ENCODE peak calls at places on chromosome 11, in four cellular contexts. A is GM23248, C is ovary, L is PC-9. R is an unnamed sample. For H3K27me3 and H3K4me1, the result is how much of the 10 kb centered on the place peaks cover.

GRCh38 chr11:93895106-93895862 is 44.9 kb upstream of the VSTM5 start:
- DNase-seq in L (peak), A (peak), C (no peak), R (peak)

GRCh38 chr11:126573325-126574076 is 218.0 kb downstream of the ST3GAL4 start:
- DNase-seq in A (no peak), L (no peak), C (no peak), R (no peak)

GRCh38 chr11:75508051-75508561 is 17.6 kb downstream of the GDPD5 start:
- DNase-seq in C (no peak), L (no peak), A (no peak), R (no peak)

GRCh38 chr11:86360775-86361395 is 13.8 kb upstream of the CCDC81 start:
- DNase-seq in L (no peak), C (no peak), A (peak), R (no peak)

GRCh38 chr11:44793350-44794090 is 66.8 kb downstream of the TSPAN18 start:
- DNase-seq in A (no peak), C (no peak), L (no peak), R (peak)

GRCh38 chr11:7278314-7278917 is 26.7 kb downstream of the SYT9 start:
- DNase-seq in C (no peak), L (no peak), A (peak), R (peak)

GRCh38 chr11:773830-774229 is 3.5 kb downstream of the GATD1 start:
- DNase-seq in L (no peak), C (no peak), A (no peak), R (no peak)

GRCh38 chr11:96313163-96313562 is 29.8 kb downstream of the MAML2 start:
- DNase-seq in C (no peak), L (no peak), A (no peak), R (peak)

GRCh38 chr11:47572715-47573255 is 6.0 kb downstream of the KBTBD4 start:
- DNase-seq in C (peak), L (no peak), A (peak), R (no peak)

GRCh38 chr11:65479184-65480145 is 19.4 kb upstream of the MALAT1 start:
- DNase-seq in C (peak), L (no peak), A (peak), R (peak)

GRCh38 chr11:70206226-70206785 is 3.2 kb downstream of the FADD start:
- DNase-seq in C (no peak), A (no peak), L (no peak), R (no peak)

GRCh38 chr11:19565639-19566038 is 147.0 kb upstream of the NAV2 start:
- DNase-seq in L (no peak), C (no peak), A (no peak), R (no peak)

GRCh38 chr11:79616392-79616831 is 175.6 kb upstream of the TENM4 start:
- DNase-seq in A (no peak), L (no peak), C (no peak), R (no peak)

GRCh38 chr11:74403607-74404006 is 5.4 kb upstream of the PGM2L1 start:
- DNase-seq in L (no peak), C (no peak), A (no peak), R (no peak)

GRCh38 chr11:44861829-44862545 is 88.7 kb downstream of the TP53I11 start:
- DNase-seq in A (peak), L (peak), C (peak), R (peak)

GRCh38 chr11:71384561-71384960 is 63.6 kb downstream of the DHCR7 start:
- DNase-seq in L (no peak), C (no peak), A (no peak), R (no peak)

GRCh38 chr11:14095882-14096281 is 133.4 kb downstream of the SPON1 start:
- DNase-seq in C (no peak), A (peak), L (peak), R (no peak)

GRCh38 chr11:94766656-94767291 is 1.4 kb upstream of the AMOTL1 start:
- DNase-seq in L (peak), C (no peak), A (peak), R (no peak)

GRCh38 chr11:2898366-2899079 is 12.9 kb upstream of the CDKN1C start:
- DNase-seq in C (no peak), L (no peak), A (peak), R (peak)

GRCh38 chr11:19959697-19960096 is 200.6 kb downstream of the DBX1 start:
- DNase-seq in A (no peak), L (no peak), C (no peak), R (no peak)

GRCh38 chr11:68329993-68330699 is 17.8 kb downstream of the LRP5 start:
- DNase-seq in A (peak), L (no peak), C (peak), R (no peak)

GRCh38 chr11:1772270-1773130 is 8.8 kb upstream of the CTSD start:
- DNase-seq in L (peak), C (peak), A (peak), R (peak)

GRCh38 chr11:73189315-73189714 is 28.8 kb upstream of the P2RY2 start:
- DNase-seq in A (no peak), L (no peak), C (peak), R (no peak)

GRCh38 chr11:62353841-62354240 is 16.6 kb downstream of the ASRGL1 start:
- DNase-seq in A (no peak), L (peak), C (no peak), R (no peak)

GRCh38 chr11:65553301-65554001 is 4.7 kb downstream of the LTBP3 start:
- DNase-seq in C (no peak), A (no peak), L (peak), R (no peak)

GRCh38 chr11:2940166-2940929 is 11.1 kb upstream of the PHLDA2 start:
- DNase-seq in A (peak), C (no peak), L (peak), R (peak)

GRCh38 chr11:47399860-47400812 is 8.3 kb upstream of the SLC39A13 start:
- DNase-seq in A (no peak), C (peak), L (no peak), R (peak)

GRCh38 chr11:115226556-115226955 is 277.7 kb downstream of the CADM1 start:
- DNase-seq in A (peak), L (no peak), C (no peak), R (peak)

GRCh38 chr11:95835768-95836488 is 45.6 kb downstream of the CEP57 start:
- DNase-seq in L (peak), C (peak), A (peak), R (peak)

GRCh38 chr11:93116641-93117577 is 80.9 kb downstream of the SLC36A4 start:
- DNase-seq in L (peak), A (no peak), C (no peak), R (no peak)

GRCh38 chr11:17382046-17382728 is 6.3 kb downstream of the KCNJ11 start:
- DNase-seq in L (no peak), A (peak), C (no peak), R (no peak)

GRCh38 chr11:111186308-111186967 is 59.1 kb upstream of the POU2AF2 start:
- DNase-seq in A (no peak), L (no peak), C (no peak), R (no peak)

GRCh38 chr11:19814421-19814820 is 101.8 kb downstream of the NAV2 start:
- DNase-seq in C (no peak), L (no peak), A (no peak), R (no peak)

GRCh38 chr11:64923944-64924909 is at the start of gene PPP2R5B:
- DNase-seq in L (peak), C (peak), A (peak), R (peak)

GRCh38 chr11:129225190-129225589 is 33.1 kb upstream of the ARHGAP32 start:
- DNase-seq in L (no peak), C (no peak), A (peak), R (no peak)

GRCh38 chr11:82007536-82007935 is 726.1 kb downstream of the FAM181B start:
- DNase-seq in A (no peak), L (no peak), C (no peak), R (no peak)

GRCh38 chr11:82003671-82004148 is 730.0 kb downstream of the FAM181B start:
- DNase-seq in C (no peak), A (peak), L (no peak), R (no peak)

GRCh38 chr11:82004537-82005213 is 729.0 kb downstream of the FAM181B start:
- DNase-seq in L (no peak), C (no peak), A (peak), R (no peak)

GRCh38 chr11:82003024-82003423 is 730.6 kb downstream of the FAM181B start:
- DNase-seq in A (no peak), C (no peak), L (no peak), R (no peak)
- H3K27me3 ChIP-seq in A (under half), C (under half), L (under half), R (under half)

DNA sequence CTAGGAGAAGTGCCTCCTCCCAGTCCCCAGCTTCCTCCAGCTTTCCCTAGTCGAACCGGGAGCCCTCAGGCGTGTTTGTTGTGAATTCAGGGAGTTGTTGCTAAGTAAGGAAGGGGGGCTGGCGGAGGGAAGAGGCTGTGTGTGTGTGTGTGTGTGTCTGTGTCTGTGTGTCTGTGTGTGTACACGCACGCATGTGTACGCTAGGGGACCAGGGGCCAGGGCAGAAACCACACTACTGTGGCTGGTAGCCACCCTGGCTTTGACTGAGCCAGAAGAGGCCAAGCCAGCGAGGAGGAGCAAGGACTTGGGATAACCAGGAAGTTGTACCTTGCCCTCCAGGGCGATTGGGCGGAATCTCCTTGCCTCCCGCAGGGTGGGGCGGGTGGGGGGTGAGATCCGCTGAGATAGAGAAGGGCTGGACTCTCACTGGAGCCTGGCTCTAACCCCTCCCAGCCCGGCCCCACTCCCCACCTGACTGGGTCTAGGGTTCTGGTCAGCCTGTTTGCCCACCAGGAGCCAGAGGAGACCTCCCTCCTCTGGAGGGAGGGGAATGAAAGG is 7.5 kb downstream of the BCL9L start:
- DNase-seq in A (peak), L (peak), C (peak), R (peak)
- H3K4me1 ChIP-seq in A (half or more), L (half or more), C (half or more), R (half or more)

GRCh38 chr11:88384004-88384677 is 46.6 kb upstream of the CTSC start:
- DNase-seq in L (no peak), A (peak), C (no peak), R (no peak)
- H3K27ac ChIP-seq in L (peak), A (no peak), C (no peak), R (peak)

DNA sequence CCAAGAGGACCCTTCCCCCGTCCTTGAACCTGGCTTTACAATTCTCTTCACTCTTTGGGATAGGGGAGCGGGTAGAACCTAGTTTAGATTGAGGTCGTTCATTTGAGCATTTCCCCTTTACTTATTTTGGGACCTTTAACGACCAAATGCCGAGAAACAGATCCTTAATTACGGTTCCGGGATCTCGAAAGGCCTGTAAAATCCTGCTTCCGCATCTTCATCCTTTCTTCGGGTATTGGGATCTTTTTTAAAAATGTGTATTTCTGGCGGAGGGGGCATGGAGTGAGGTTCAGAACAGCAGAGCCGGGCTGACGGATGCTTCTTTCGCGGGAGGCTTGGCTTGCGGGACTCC is 397 bp upstream of the HIPK3 start:
- DNase-seq in C (no peak), L (no peak), A (no peak), R (no peak)
- H3K27me3 ChIP-seq in C (under half), L (under half), A (under half), R (under half)